ENCODE peak calls at places on chromosome 20, in eight cellular contexts. O, N, B, K, P, A, Q and Y are unnamed samples.
A peak's percentile ranks its signal among the peaks of the same experiment; 100 is the strongest.

GRCh38 chr20:44690781-44691423 is 24.3 kb upstream of the CCN5 start:
- DNase-seq in B (peak; percentile 56), K (no peak), Q (peak; percentile 71), P (no peak), O (no peak), N (no peak), A (no peak), Y (no peak)

GRCh38 chr20:22974354-22974753 is 60.8 kb upstream of the SSTR4 start:
- DNase-seq in P (peak; percentile 1), B (peak; percentile 52), Q (peak; percentile 56), K (peak; percentile 54), A (peak; percentile 30), N (peak; percentile 81), O (peak; percentile 60), Y (peak; percentile 30)

GRCh38 chr20:63149531-63150207 is 66.3 kb downstream of the YTHDF1 start:
- DNase-seq in O (no peak), B (no peak), Q (no peak), P (no peak), A (no peak), N (no peak), K (no peak), Y (no peak)

GRCh38 chr20:44552950-44553908 is 29.1 kb upstream of the PKIG start:
- DNase-seq in K (no peak), Q (peak; percentile 67), N (no peak), B (peak; percentile 82), P (no peak), A (peak; percentile 40), O (peak; percentile 46), Y (peak; percentile 79)

GRCh38 chr20:53652090-53652858 is 58.6 kb upstream of the ZNF217 start:
- DNase-seq in O (peak; percentile 38), K (no peak), A (peak; percentile 72), B (no peak), Q (no peak), N (no peak), P (no peak), Y (peak; percentile 41)

GRCh38 chr20:32631916-32632460 is 41.8 kb downstream of the C20orf203 start:
- DNase-seq in O (no peak), K (no peak), P (no peak), Q (no peak), A (no peak), B (no peak), N (peak; percentile 63), Y (no peak)

GRCh38 chr20:9119776-9120175 is 50.9 kb downstream of the PLCB4 start:
- DNase-seq in A (no peak), N (no peak), O (no peak), Q (no peak), K (no peak), P (no peak), B (no peak), Y (peak; percentile 46)

GRCh38 chr20:9344080-9344920 is 170.1 kb upstream of the LAMP5 start:
- DNase-seq in K (no peak), O (no peak), P (no peak), B (peak; percentile 54), Q (peak; percentile 70), A (no peak), N (no peak), Y (no peak)

GRCh38 chr20:47927385-47927851 is 142.1 kb upstream of the SULF2 start:
- DNase-seq in B (peak; percentile 60), A (no peak), K (no peak), O (no peak), N (no peak), P (no peak), Q (no peak), Y (peak; percentile 23)

GRCh38 chr20:42740191-42740870 is 449.4 kb downstream of the PTPRT start:
- DNase-seq in B (no peak), O (no peak), A (no peak), P (no peak), K (no peak), Q (no peak), N (no peak), Y (no peak)

GRCh38 chr20:32138921-32139320 is 29.4 kb downstream of the TM9SF4 start:
- DNase-seq in B (no peak), A (no peak), Q (no peak), O (no peak), K (no peak), N (no peak), P (no peak), Y (no peak)

GRCh38 chr20:45432294-45432693 is 16.4 kb downstream of the PIGT start:
- DNase-seq in K (no peak), O (no peak), Q (no peak), A (no peak), B (no peak), N (no peak), P (no peak), Y (no peak)

GRCh38 chr20:42155586-42155985 is 537.4 kb upstream of the CHD6 start:
- DNase-seq in K (no peak), O (no peak), A (no peak), N (no peak), B (no peak), P (no peak), Q (no peak), Y (no peak)

GRCh38 chr20:11522359-11522758 is 395.3 kb upstream of the BTBD3 start:
- DNase-seq in P (no peak), K (no peak), O (no peak), Q (peak; percentile 2), N (no peak), A (no peak), B (peak; percentile 16), Y (peak; percentile 50)

GRCh38 chr20:50628853-50629674 is 62.3 kb downstream of the RIPOR3 start:
- DNase-seq in B (no peak), P (no peak), K (no peak), Q (no peak), N (no peak), O (no peak), A (no peak), Y (no peak)

GRCh38 chr20:22861990-22862389 is 173.1 kb upstream of the SSTR4 start:
- DNase-seq in A (no peak), K (no peak), N (no peak), O (no peak), B (no peak), Q (peak; percentile 3), P (no peak), Y (no peak)

GRCh38 chr20:8654486-8654885 is 414.4 kb upstream of the PLCB4 start:
- DNase-seq in P (no peak), N (no peak), K (no peak), B (no peak), O (no peak), Q (no peak), A (no peak), Y (no peak)

GRCh38 chr20:50015636-50015992 is 32.8 kb downstream of the SNAI1 start:
- DNase-seq in N (no peak), B (peak; percentile 53), K (no peak), Q (no peak), O (no peak), A (no peak), P (no peak), Y (no peak)

DNA sequence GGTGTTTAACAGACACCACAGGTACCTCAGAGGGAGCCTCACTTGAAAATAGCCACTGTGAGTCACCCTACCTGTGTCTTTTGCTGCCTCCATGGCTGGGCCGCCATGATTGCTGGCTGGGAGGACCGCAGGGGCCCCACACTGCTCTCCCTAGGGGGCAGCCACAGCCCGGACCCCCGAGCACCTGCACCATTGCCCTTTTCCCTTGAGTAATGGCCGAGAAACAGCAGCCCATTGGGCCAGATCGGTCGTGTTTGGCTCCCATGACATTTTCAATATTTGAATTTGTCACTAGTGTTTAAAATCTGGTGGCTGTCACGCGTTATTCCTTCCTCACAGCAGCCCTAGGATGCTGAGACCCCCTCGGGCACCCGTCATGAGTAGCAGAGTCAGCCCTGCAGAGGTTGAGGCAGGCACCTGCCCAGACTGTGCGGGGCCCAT is 6.7 kb downstream of the ZBP1 start:
- DNase-seq in B (no peak), A (no peak), P (no peak), Q (no peak), O (no peak), N (peak; percentile 13), K (no peak), Y (no peak)
- H3K4me3 ChIP-seq in B (no peak overlapping the region), A (no peak overlapping the region), P (no peak overlapping the region), Q (no peak overlapping the region), O (no peak overlapping the region), N (no peak overlapping the region), K (no peak overlapping the region), Y (no peak overlapping the region)

DNA sequence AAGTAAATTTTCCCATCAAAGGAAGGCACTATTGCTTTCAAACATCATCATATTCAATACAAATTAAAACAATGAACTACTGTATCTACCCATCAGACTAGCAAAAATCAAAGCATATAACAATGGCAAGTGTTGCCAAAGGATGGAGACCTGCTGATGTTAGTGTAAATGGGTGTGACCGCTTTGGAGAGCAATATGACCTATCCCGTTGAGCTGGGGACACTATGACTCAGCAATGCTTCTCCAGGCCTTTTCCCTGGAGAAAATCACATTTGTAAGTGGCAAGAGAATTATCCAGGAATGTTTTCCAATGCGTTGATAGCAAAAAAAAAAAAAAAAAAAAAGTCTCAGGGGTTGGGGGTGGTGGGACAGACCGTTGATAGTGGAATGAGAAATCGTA is 46.1 kb downstream of the PHACTR3 start:
- DNase-seq in K (peak; percentile 20), P (no peak), N (no peak), O (peak; percentile 36), B (no peak), Q (no peak), A (no peak), Y (no peak)
- H3K9me3 ChIP-seq in K (no peaks in the 10 kb centered on the region), P (peaks cover 12% of the 10 kb centered on the region), N (peaks cover 33% of the 10 kb centered on the region), O (no peaks in the 10 kb centered on the region), B (no peaks in the 10 kb centered on the region), Q (no peaks in the 10 kb centered on the region), A (no peaks in the 10 kb centered on the region), Y (peaks cover 5% of the 10 kb centered on the region)

GRCh38 chr20:33815671-33816070 is 4.5 kb downstream of the CHMP4B start:
- DNase-seq in K (no peak), O (no peak), P (no peak), A (no peak), N (no peak), Q (no peak), B (no peak), Y (no peak)
- H3K4me1 ChIP-seq in K (peaks cover 21% of the 10 kb centered on the region), O (peaks cover 23% of the 10 kb centered on the region), P (no peaks in the 10 kb centered on the region), A (peaks cover 35% of the 10 kb centered on the region), N (peaks cover 6% of the 10 kb centered on the region), Q (peaks cover 19% of the 10 kb centered on the region), B (peaks cover 25% of the 10 kb centered on the region), Y (peaks cover 27% of the 10 kb centered on the region)

GRCh38 chr20:46820682-46821081 is 74.0 kb upstream of the EYA2 start:
- DNase-seq in B (no peak), A (no peak), N (no peak), O (no peak), K (no peak), P (no peak), Q (no peak), Y (no peak)
- H3K4me3 ChIP-seq in B (no peak overlapping the region), A (no peak overlapping the region), N (no peak overlapping the region), O (no peak overlapping the region), K (no peak overlapping the region), P (no peak overlapping the region), Q (no peak overlapping the region), Y (no peak overlapping the region)